ENCODE peak calls at places on chromosomes 13 and 19, in eight cellular contexts. I is foreskin fibroblast, S is body of pancreas, J is endothelial cell, Y is H9, O is tibial artery, U is A549, A is lower leg skin. G is an unnamed sample.

GRCh38 chr19:45768644-45769053 is 403 bp downstream of the SIX5 start:
- DNase-seq in I (peak), S (peak), J (peak), Y (no peak), O (no peak), U (peak), A (peak), G (no peak)

GRCh38 chr19:35204799-35205732 is 23.5 kb downstream of the FAM187B start:
- DNase-seq in I (no peak), S (no peak), J (no peak), Y (peak), O (no peak), U (no peak), A (no peak), G (no peak)

GRCh38 chr19:36489139-36489919 is at the start of gene ZNF566:
- DNase-seq in I (peak), S (peak), J (peak), Y (peak), O (peak), U (peak), A (peak), G (peak)

GRCh38 chr19:7746903-7747884 is at the start of gene CD209:
- DNase-seq in I (no peak), S (no peak), J (no peak), Y (no peak), O (no peak), U (no peak), A (no peak), G (no peak)

GRCh38 chr13:53197424-53197823 is 168.8 kb downstream of the OLFM4 start:
- DNase-seq in I (no peak), S (no peak), J (no peak), Y (no peak), O (no peak), U (no peak), A (no peak), G (no peak)

GRCh38 chr13:35472308-35473008 is 4.0 kb downstream of the MAB21L1 start:
- DNase-seq in I (peak), S (no peak), J (peak), Y (no peak), O (no peak), U (no peak), A (no peak), G (no peak)

GRCh38 chr13:21033866-21034601 is 27.4 kb downstream of the LATS2 start:
- DNase-seq in I (peak), S (peak), J (no peak), Y (no peak), O (no peak), U (no peak), A (peak), G (no peak)

GRCh38 chr19:12075538-12076139 is 11.1 kb downstream of the ZNF844 start:
- DNase-seq in I (no peak), S (no peak), J (no peak), Y (no peak), O (no peak), U (no peak), A (no peak), G (no peak)

GRCh38 chr19:34778342-34778741 is 5.3 kb upstream of the ZNF599 start:
- DNase-seq in I (no peak), S (no peak), J (no peak), Y (no peak), O (no peak), U (no peak), A (no peak), G (no peak)

GRCh38 chr13:42547615-42548014 is 26.3 kb upstream of the TNFSF11 start:
- DNase-seq in I (no peak), S (no peak), J (no peak), Y (no peak), O (no peak), U (no peak), A (no peak), G (no peak)

GRCh38 chr19:39138221-39139211 is 12.9 kb downstream of the PAK4 start:
- DNase-seq in I (no peak), S (no peak), J (no peak), Y (no peak), O (no peak), U (no peak), A (no peak), G (no peak)

GRCh38 chr19:58581227-58582141 is 8.3 kb upstream of the MZF1 start:
- DNase-seq in I (peak), S (peak), J (peak), Y (peak), O (peak), U (peak), A (peak), G (peak)

GRCh38 chr13:108120332-108120731 is 95.0 kb downstream of the LIG4 start:
- DNase-seq in I (no peak), S (no peak), J (no peak), Y (peak), O (no peak), U (no peak), A (no peak), G (no peak)

GRCh38 chr19:6765738-6766356 is 1.4 kb downstream of the SH2D3A start:
- DNase-seq in I (no peak), S (peak), J (no peak), Y (peak), O (no peak), U (no peak), A (peak), G (no peak)

GRCh38 chr19:5627395-5627904 is 4.6 kb downstream of the SAFB start:
- DNase-seq in I (peak), S (no peak), J (no peak), Y (peak), O (peak), U (no peak), A (peak), G (no peak)

GRCh38 chr13:62320129-62320724 is 904.6 kb upstream of the PCDH20 start:
- DNase-seq in I (peak), S (no peak), J (no peak), Y (no peak), O (no peak), U (peak), A (no peak), G (no peak)

GRCh38 chr13:29563941-29564340 is 31.5 kb downstream of the SLC7A1 start:
- DNase-seq in I (no peak), S (no peak), J (no peak), Y (no peak), O (no peak), U (no peak), A (no peak), G (no peak)

GRCh38 chr19:5831152-5831551 is 8.3 kb downstream of the FUT6 start:
- DNase-seq in I (no peak), S (no peak), J (no peak), Y (no peak), O (no peak), U (no peak), A (no peak), G (no peak)

GRCh38 chr13:67048084-67048792 is 181.9 kb downstream of the PCDH9 start:
- DNase-seq in I (peak), S (peak), J (peak), Y (no peak), O (no peak), U (no peak), A (no peak), G (no peak)

GRCh38 chr19:1065606-1066109 is 1.3 kb upstream of the ARHGAP45 start:
- DNase-seq in I (no peak), S (no peak), J (no peak), Y (no peak), O (no peak), U (no peak), A (no peak), G (no peak)

GRCh38 chr13:26971990-26972888 is 199.4 kb downstream of the USP12 start:
- DNase-seq in I (no peak), S (peak), J (peak), Y (peak), O (no peak), U (no peak), A (no peak), G (no peak)

GRCh38 chr19:956747-957451 is 27.2 kb upstream of the WDR18 start:
- DNase-seq in I (peak), S (no peak), J (no peak), Y (peak), O (no peak), U (no peak), A (no peak), G (no peak)

GRCh38 chr13:27283906-27284523 is 13.4 kb downstream of the RASL11A start:
- DNase-seq in I (peak), S (no peak), J (no peak), Y (peak), O (no peak), U (peak), A (no peak), G (no peak)

GRCh38 chr19:38742906-38743305 is 1.4 kb downstream of the CAPN12 start:
- DNase-seq in I (no peak), S (no peak), J (no peak), Y (no peak), O (no peak), U (no peak), A (no peak), G (no peak)

GRCh38 chr13:100124265-100124664 is 35.4 kb downstream of the PCCA start:
- DNase-seq in I (no peak), S (no peak), J (no peak), Y (no peak), O (no peak), U (no peak), A (no peak), G (no peak)

GRCh38 chr19:49710372-49710951 is 19.5 kb downstream of the CPT1C start:
- DNase-seq in I (peak), S (no peak), J (no peak), Y (no peak), O (no peak), U (no peak), A (no peak), G (no peak)

GRCh38 chr19:10653482-10653731 is 739 bp upstream of the ILF3 start:
- DNase-seq in I (no peak), S (no peak), J (no peak), Y (no peak), O (no peak), U (no peak), A (no peak), G (no peak)

GRCh38 chr19:10651821-10652220 is 2.3 kb upstream of the ILF3 start:
- DNase-seq in I (no peak), S (no peak), J (no peak), Y (no peak), O (no peak), U (no peak), A (no peak), G (no peak)

GRCh38 chr19:10654610-10655456 is 687 bp downstream of the ILF3 start:
- DNase-seq in I (no peak), S (peak), J (peak), Y (peak), O (peak), U (peak), A (peak), G (no peak)

GRCh38 chr19:10653732-10654609 is at the start of gene ILF3:
- DNase-seq in I (peak), S (peak), J (peak), Y (peak), O (peak), U (peak), A (peak), G (peak)

DNA sequence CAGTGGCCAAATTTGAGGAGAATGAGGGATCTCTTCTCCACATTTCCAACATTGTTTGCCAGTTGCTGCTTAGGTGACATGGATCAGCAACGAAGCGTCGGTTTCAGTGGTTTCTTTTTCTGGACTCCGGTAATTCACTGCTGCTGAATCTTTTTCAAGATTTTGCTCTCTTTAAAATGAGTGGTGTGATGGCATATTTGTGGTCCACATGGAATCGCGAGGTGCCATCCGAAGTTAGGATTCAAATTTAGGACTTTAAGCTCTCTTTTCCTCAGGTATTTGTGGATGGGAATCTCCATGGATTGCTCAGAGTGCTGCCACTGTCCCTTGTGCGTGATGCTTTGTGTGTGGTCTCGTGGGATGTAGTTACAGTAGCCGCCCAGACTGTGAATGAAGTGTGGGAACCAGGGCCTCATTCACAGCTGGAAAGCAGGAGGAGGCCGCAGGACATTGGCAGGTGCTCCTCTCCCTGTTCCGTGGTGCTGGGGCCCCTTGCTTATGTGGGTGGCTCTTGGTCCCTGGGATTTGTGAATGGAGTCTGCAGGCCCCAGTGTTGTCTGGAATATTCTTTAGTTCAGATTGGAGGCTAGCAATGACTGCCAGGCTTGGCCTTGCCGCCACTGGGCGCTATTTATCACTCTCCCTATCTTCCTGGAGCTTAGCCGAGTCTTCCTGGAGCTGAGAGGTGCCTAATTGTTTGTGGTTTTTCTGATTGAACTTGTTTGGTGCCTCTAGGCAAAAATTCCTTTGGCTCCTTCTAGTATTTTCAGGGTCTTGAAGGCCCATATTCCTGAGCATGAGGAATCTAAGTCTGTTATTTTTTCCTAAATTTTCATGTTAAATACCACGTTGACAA is 1.5 kb downstream of the ILF3 start:
- DNase-seq in I (no peak), S (peak), J (peak), Y (no peak), O (no peak), U (no peak), A (no peak), G (no peak)
- TF ChIP-seq CTCF in I (peak), S (no peak), J (no peak), Y (no peak), O (no peak), U (no peak), A (no peak), G (peak)

GRCh38 chr19:13797870-13798269 is 2.6 kb downstream of the ZSWIM4 start:
- DNase-seq in I (peak), S (no peak), J (no peak), Y (no peak), O (no peak), U (no peak), A (no peak), G (no peak)

GRCh38 chr19:13797058-13797440 is 1.8 kb downstream of the ZSWIM4 start:
- DNase-seq in I (no peak), S (no peak), J (no peak), Y (no peak), O (no peak), U (no peak), A (no peak), G (no peak)

GRCh38 chr19:13794752-13795589 is at the start of gene ZSWIM4:
- DNase-seq in I (peak), S (peak), J (peak), Y (peak), O (peak), U (peak), A (peak), G (peak)

GRCh38 chr19:13795595-13796300 is 505 bp downstream of the ZSWIM4 start:
- DNase-seq in I (no peak), S (peak), J (no peak), Y (peak), O (peak), U (peak), A (no peak), G (no peak)

GRCh38 chr19:13796301-13797057 is 1.2 kb downstream of the ZSWIM4 start:
- DNase-seq in I (peak), S (peak), J (no peak), Y (peak), O (peak), U (peak), A (peak), G (peak)
- TF ChIP-seq CTCF in I (peak), S (no peak), J (no peak), Y (no peak), O (no peak), U (no peak), A (no peak), G (peak)

GRCh38 chr19:54030895-54031586 is 32.7 kb downstream of the VSTM1 start:
- DNase-seq in I (peak), S (no peak), J (peak), Y (no peak), O (no peak), U (no peak), A (no peak), G (no peak)
- TF ChIP-seq CTCF in I (peak), S (no peak), J (peak), Y (peak), O (no peak), U (peak), A (no peak), G (peak)

GRCh38 chr13:80361883-80362327 is 21.0 kb upstream of the SPRY2 start:
- DNase-seq in I (no peak), S (no peak), J (no peak), Y (peak), O (no peak), U (no peak), A (no peak), G (no peak)
- TF ChIP-seq CTCF in I (no peak), S (no peak), J (no peak), Y (peak), O (no peak), U (no peak), A (no peak), G (peak)

DNA sequence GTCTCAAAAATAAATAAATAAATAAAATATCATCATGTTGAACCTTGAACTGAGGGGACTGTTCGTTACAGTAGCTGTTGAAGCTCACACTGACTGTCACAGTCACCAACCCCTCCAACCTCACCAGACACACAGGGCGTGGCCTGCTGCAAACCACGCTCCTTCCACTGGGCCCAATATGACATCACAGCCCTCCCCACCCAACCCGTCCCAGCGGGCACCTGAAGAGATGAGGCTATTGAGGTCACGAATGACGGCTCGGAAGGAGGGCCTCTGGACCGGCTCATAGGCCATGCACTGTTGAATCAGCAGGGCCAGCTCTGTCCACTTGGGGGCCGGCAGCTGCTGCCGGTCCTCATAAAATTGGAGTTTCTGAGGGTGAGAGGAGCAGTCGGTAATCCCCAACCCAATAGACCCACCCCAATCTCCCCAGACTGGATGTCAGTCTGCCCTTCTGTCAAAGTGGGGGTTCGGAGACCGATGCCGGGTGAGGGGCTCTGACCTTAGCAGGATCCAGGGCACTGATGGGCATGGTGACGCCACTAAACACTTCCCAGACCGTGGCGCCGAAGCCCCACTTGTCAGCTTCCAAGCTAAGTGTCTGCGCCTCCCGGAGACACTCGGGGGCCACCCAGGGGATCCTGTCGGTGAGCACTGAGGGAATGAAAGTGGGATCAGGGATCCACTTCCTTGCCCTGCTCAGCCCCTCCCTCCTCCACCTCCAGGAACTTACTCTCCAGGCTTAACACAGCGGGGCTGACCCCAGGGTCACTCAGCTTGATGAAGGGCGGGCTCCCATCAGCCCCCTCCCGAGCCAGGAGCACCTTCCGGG is 13.2 kb downstream of the JAK3 start:
- DNase-seq in I (no peak), S (no peak), J (no peak), Y (peak), O (no peak), U (no peak), A (no peak), G (no peak)
- TF ChIP-seq CTCF in I (no peak), S (no peak), J (no peak), Y (peak), O (no peak), U (no peak), A (no peak), G (no peak)

GRCh38 chr19:2550431-2551171 is 74.7 kb downstream of the GADD45B start:
- DNase-seq in I (no peak), S (no peak), J (no peak), Y (peak), O (no peak), U (no peak), A (no peak), G (no peak)

GRCh38 chr19:2548966-2549365 is 73.0 kb downstream of the GADD45B start:
- DNase-seq in I (no peak), S (no peak), J (no peak), Y (no peak), O (peak), U (no peak), A (no peak), G (no peak)

GRCh38 chr19:2547721-2548120 is 71.8 kb downstream of the GADD45B start:
- DNase-seq in I (no peak), S (no peak), J (no peak), Y (no peak), O (no peak), U (no peak), A (no peak), G (no peak)

GRCh38 chr19:2551172-2551863 is 75.4 kb downstream of the GADD45B start:
- DNase-seq in I (no peak), S (no peak), J (no peak), Y (no peak), O (peak), U (no peak), A (no peak), G (no peak)

DNA sequence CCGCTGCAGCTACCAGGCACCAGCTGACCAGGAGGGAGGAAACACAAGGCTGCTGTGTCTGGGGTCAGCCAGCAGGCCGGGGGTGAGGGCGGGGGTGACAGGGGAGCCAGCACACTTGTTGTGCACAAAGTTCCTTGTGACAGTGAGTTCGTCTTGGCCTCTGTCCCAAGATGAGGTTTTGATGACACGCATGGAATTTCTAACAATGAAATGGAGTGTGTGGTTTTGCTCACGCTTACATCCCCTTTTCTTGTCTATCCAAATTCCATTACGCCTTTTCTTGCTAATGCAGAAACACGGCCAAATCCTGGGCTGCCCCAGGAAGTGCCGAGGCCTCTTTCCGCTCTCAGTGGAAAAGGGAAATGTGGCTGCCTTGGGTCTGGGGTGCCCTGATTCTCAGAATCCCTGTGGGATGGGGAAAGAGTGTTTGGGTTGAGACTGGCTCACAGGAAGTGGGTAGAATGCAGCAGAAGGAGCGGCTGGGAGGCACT is 73.8 kb downstream of the GADD45B start:
- DNase-seq in I (peak), S (no peak), J (no peak), Y (no peak), O (peak), U (no peak), A (peak), G (no peak)
- TF ChIP-seq CTCF in I (no peak), S (no peak), J (no peak), Y (no peak), O (no peak), U (no peak), A (no peak), G (no peak)